ENCODE peak calls at places on chromosomes 13 and 19, in four cellular contexts. M, P, F and N are unnamed samples.

GRCh38 chr13:77521595-77522367 is 13.7 kb upstream of the SCEL start:
- DNase-seq in F (no peak), M (no peak), P (no peak), N (peak)

GRCh38 chr19:47153266-47153665 is 22.6 kb downstream of the SAE1 start:
- DNase-seq in P (no peak), F (no peak), M (no peak), N (no peak)

GRCh38 chr19:2640563-2641331 is 61.7 kb downstream of the GNG7 start:
- DNase-seq in F (no peak), M (no peak), P (no peak), N (no peak)

GRCh38 chr13:58324130-58324529 is 692.6 kb downstream of the PCDH17 start:
- DNase-seq in M (no peak), P (no peak), F (no peak), N (no peak)

GRCh38 chr13:19597523-19597922 is 35.9 kb upstream of the MPHOSPH8 start:
- DNase-seq in M (no peak), F (no peak), P (no peak), N (no peak)

GRCh38 chr19:37304190-37304883 is 66.6 kb upstream of the ZNF527 start:
- DNase-seq in F (peak), M (no peak), P (no peak), N (no peak)

GRCh38 chr13:110415669-110416068 is 108.6 kb downstream of the COL4A2 start:
- DNase-seq in F (no peak), M (no peak), P (no peak), N (peak)

GRCh38 chr13:109802936-109803335 is 16.6 kb upstream of the IRS2 start:
- DNase-seq in M (no peak), P (no peak), F (no peak), N (no peak)

GRCh38 chr19:39430675-39431593 is 4.8 kb downstream of the RPS16 start:
- DNase-seq in F (no peak), P (peak), M (no peak), N (peak)

GRCh38 chr13:105207586-105208293 is 1327.7 kb downstream of the EFNB2 start:
- DNase-seq in M (no peak), P (no peak), F (no peak), N (no peak)

GRCh38 chr13:97028441-97029299 is 34.4 kb upstream of the OXGR1 start:
- DNase-seq in P (peak), M (no peak), F (peak), N (peak)

GRCh38 chr13:73060251-73061160 is 1.7 kb downstream of the KLF5 start:
- DNase-seq in F (no peak), M (no peak), P (peak), N (no peak)

GRCh38 chr13:84132491-84132890 is 250.2 kb upstream of the SLITRK1 start:
- DNase-seq in P (no peak), F (no peak), M (no peak), N (no peak)

GRCh38 chr19:746208-746819 is 4.6 kb upstream of the MISP start:
- DNase-seq in F (no peak), P (no peak), M (no peak), N (no peak)

GRCh38 chr13:22789916-22790315 is 390.9 kb upstream of the SGCG start:
- DNase-seq in F (no peak), M (no peak), P (no peak), N (no peak)

GRCh38 chr19:7928741-7929701 is 3.1 kb upstream of the CTXN1 start:
- DNase-seq in M (no peak), P (peak), F (no peak), N (peak)

GRCh38 chr13:77184455-77184854 is 142.4 kb downstream of the MYCBP2 start:
- DNase-seq in P (no peak), M (peak), F (no peak), N (no peak)

GRCh38 chr13:42750858-42751257 is 30.5 kb upstream of the FAM216B start:
- DNase-seq in F (no peak), M (no peak), P (no peak), N (no peak)

GRCh38 chr19:18700501-18701249 is 17.2 kb downstream of the CRTC1 start:
- DNase-seq in M (no peak), F (no peak), P (peak), N (peak)

GRCh38 chr13:109844396-109844795 is 58.0 kb upstream of the IRS2 start:
- DNase-seq in M (no peak), F (no peak), P (no peak), N (no peak)

GRCh38 chr13:52650731-52651130 is 1.9 kb upstream of the SUGT1 start:
- DNase-seq in P (no peak), M (no peak), F (no peak), N (no peak)

GRCh38 chr13:43023244-43023931 is at the start of gene DNAJC15:
- DNase-seq in P (peak), F (peak), M (peak), N (peak)

GRCh38 chr19:347946-348861 is 3.6 kb upstream of the MIER2 start:
- DNase-seq in F (no peak), M (no peak), P (no peak), N (peak)

GRCh38 chr19:28319918-28320317 is 893.0 kb downstream of the UQCRFS1 start:
- DNase-seq in P (no peak), F (no peak), M (no peak), N (no peak)

GRCh38 chr19:964761-965694 is 19.1 kb upstream of the WDR18 start:
- DNase-seq in P (no peak), M (no peak), F (no peak), N (no peak)

GRCh38 chr19:7871530-7872305 is 2.5 kb downstream of the PRR36 start:
- DNase-seq in P (peak), F (peak), M (peak), N (peak)

GRCh38 chr13:112587359-112587766 is 590 bp downstream of the TUBGCP3 start:
- DNase-seq in F (peak), M (no peak), P (peak), N (peak)
- TF ChIP-seq CTCF in F (peak), M (peak), P (no peak), N (no peak)

DNA sequence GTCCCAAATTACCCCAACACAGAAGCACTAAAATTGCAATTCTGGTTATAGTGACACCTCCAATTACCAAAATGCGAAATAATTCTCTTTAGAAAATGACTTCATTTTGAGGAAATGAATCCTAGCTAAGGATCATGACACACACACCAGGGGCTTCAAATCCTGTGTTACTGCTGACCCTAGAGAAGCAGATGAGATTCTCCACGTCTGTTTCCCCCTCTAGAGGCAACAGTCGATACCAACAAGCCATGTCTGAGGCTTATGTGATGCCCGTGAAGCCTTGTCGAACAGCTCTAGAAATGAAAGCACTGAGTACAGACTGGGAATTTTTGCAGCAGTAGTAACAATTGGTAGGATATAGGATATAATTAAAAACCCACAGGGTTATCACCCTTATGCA is 153.6 kb upstream of the TMTC4 start:
- DNase-seq in F (no peak), M (no peak), P (no peak), N (no peak)
- TF ChIP-seq CTCF in F (peak), M (no peak), P (no peak), N (no peak)

DNA sequence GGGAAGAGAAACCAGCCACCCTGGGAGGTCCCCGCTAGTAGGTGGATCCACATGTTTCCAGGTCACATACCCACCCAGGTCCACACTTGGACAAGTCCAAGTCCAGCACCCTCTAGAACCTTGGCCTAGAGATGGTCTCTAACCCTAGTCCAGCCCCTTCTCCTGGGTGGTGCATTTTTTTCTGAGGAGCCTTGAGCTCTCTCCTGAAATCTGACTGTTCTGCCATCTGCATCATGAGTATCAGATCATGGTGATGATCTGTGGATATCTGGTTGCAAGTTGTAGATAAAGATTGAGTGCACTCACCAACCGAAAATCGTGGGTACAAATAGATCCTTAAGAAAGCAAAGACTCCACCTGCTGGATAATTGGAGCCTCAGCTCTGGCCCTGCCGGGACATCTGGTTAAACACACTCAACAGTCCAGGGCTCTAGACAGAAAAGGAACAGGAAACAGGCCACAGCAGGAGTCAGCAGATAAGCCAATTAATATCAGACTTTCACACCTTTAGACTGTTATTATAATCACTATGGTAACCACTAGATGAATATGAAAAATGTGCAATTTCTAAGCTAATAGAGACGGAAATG is 41.1 kb downstream of the GPR12 start:
- DNase-seq in M (no peak), F (no peak), P (no peak), N (no peak)
- TF ChIP-seq CTCF in M (no peak), F (no peak), P (no peak), N (no peak)

DNA sequence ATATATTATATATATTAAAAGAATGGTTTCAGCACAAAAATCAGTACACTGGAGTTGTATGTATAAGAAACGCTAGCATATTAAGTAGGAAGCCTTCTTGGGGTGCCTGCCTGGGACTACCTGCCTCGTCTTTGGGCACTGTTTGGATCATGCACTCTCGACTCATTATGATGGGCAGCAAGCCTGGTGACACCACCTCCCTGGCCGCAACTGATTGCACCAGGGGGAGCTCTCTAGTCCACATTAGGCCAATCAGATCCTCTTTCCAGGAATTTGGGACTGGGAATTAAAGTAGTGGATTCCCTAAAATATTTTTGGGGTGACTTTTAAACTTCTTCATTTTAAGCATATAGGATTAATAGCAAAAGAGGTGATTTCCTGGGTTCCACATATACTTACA is 56.0 kb upstream of the RGCC start:
- DNase-seq in F (no peak), M (no peak), P (no peak), N (no peak)
- TF ChIP-seq CTCF in F (no peak), M (no peak), P (no peak), N (no peak)

DNA sequence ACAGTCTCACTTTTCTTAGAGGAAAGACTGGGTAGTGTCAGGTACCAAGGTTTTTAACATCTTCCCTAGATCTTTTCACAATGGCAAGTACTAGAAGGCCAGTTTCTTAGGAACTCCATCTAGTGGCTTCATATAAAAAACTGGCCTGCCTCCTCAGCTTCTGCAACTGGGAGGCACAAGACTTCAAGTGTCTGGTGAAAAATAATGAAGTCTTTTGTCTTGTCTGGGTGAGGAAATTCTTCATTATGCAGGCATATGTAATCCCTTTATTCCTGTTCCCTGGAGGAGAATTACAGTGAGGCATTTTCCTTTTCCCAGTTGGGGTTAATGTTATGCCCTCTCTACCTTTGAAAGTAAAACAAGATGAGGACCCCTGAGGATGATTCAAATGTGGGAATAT is 300.5 kb downstream of the NALCN start:
- DNase-seq in M (no peak), P (no peak), F (no peak), N (no peak)
- TF ChIP-seq CTCF in M (no peak), P (no peak), F (no peak), N (no peak)

DNA sequence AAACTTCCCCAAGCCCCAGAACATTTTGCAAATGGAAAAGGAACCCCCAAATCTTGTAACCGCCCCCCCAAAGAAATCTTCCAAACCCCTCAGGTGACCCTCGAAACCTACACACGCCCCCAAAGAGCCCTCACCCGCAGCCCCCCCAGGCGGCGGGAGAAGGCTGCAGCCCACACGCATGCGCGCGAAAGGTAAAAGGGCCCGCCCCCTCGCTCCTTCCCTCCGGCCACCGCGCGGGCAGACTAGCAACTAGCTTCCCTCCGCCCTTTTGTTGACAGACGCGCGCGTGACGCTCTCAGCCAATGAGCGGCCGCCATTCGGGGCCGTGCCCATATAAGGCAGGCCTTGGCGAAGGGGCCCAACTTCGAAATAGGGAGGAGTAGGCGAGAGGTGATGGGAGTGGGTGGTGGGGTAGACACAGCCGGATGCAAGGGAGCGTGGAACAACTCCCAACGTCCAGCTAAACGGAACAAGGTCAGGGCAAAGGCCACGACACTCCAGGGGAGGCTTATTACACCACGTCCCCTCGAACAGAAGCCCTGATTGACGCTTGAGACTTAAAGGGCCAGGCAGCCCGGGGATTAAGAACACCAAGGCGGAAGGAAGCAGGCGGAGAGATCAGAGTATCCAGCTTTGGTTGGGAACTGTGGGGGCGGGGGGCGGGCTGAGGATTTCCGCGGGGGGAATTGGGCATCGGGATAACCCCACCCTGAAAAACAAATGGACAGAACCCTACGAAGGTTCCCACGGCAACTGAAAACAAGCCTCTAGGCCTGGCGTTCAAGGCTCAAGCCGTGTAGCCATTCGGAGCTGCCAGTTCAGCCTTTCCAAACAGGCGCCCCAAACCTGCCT is 13.3 kb downstream of the FBXO46 start:
- DNase-seq in F (peak), M (peak), P (peak), N (peak)
- TF ChIP-seq CTCF in F (no peak), M (no peak), P (peak), N (no peak)

GRCh38 chr19:30622276-30622675 is 250.1 kb downstream of the ZNF536 start:
- DNase-seq in M (no peak), F (no peak), P (no peak), N (no peak)
- TF ChIP-seq CTCF in M (no peak), F (no peak), P (no peak), N (no peak)